ENCODE peak calls at places on chromosomes 5 and 9, in five cellular contexts. P is natural killer cell, R is neural crest cell, J is adrenal gland, N is K562. Q is an unnamed sample.

GRCh38 chr9:108885643-108886348 is 23.7 kb downstream of the ACTL7A start:
- DNase-seq in P (no peak), J (peak), R (no peak), N (peak), Q (peak)

GRCh38 chr5:1285141-1285540 is 9.7 kb downstream of the TERT start:
- DNase-seq in J (no peak), R (no peak), N (no peak), P (no peak), Q (no peak)

GRCh38 chr5:115069087-115069968 is 100.4 kb downstream of the TRIM36 start:
- DNase-seq in P (no peak), J (peak), N (no peak), R (peak), Q (peak)

GRCh38 chr5:13249854-13250253 is 694.6 kb downstream of the DNAH5 start:
- DNase-seq in R (no peak), J (no peak), P (no peak), N (no peak), Q (no peak)

GRCh38 chr9:124394167-124394566 is 21.1 kb downstream of the PSMB7 start:
- DNase-seq in N (no peak), J (no peak), P (no peak), R (no peak), Q (no peak)

GRCh38 chr5:95530441-95530840 is 24.3 kb downstream of the SKIC3 start:
- DNase-seq in J (peak), P (no peak), R (no peak), N (no peak), Q (peak)

GRCh38 chr5:23035555-23036090 is 182.5 kb upstream of the CDH12 start:
- DNase-seq in P (no peak), J (no peak), N (no peak), R (no peak), Q (no peak)

GRCh38 chr9:87581513-87581912 is 83.8 kb downstream of the DAPK1 start:
- DNase-seq in J (peak), N (peak), P (no peak), R (no peak), Q (no peak)

GRCh38 chr9:38081356-38082108 is 12.5 kb upstream of the SHB start:
- DNase-seq in P (no peak), J (no peak), R (no peak), N (no peak), Q (no peak)

GRCh38 chr9:78332381-78332780 is 35.5 kb downstream of the PSAT1 start:
- DNase-seq in R (no peak), J (no peak), P (no peak), N (no peak), Q (no peak)

GRCh38 chr5:145938699-145939531 is 2.5 kb downstream of the SH3RF2 start:
- DNase-seq in N (no peak), R (no peak), P (no peak), J (no peak), Q (no peak)

GRCh38 chr9:6549106-6549505 is 96.4 kb downstream of the GLDC start:
- DNase-seq in R (no peak), P (no peak), N (no peak), J (no peak), Q (no peak)

GRCh38 chr5:8756498-8757084 is 789.3 kb downstream of the SEMA5A start:
- DNase-seq in P (no peak), N (no peak), R (peak), J (no peak), Q (peak)

GRCh38 chr9:71036501-71036900 is 84.9 kb downstream of the TRPM3 start:
- DNase-seq in P (no peak), R (no peak), J (no peak), N (no peak), Q (peak)

GRCh38 chr9:101582593-101582992 is 12.2 kb downstream of the PPP3R2 start:
- DNase-seq in N (no peak), R (no peak), P (no peak), J (no peak), Q (peak)

GRCh38 chr9:110890416-110890815 is 147.9 kb downstream of the LPAR1 start:
- DNase-seq in P (no peak), R (no peak), N (no peak), J (no peak), Q (no peak)

GRCh38 chr9:110894731-110895130 is 143.5 kb downstream of the LPAR1 start:
- DNase-seq in P (no peak), J (no peak), N (no peak), R (no peak), Q (no peak)

GRCh38 chr9:110891760-110892159 is 146.5 kb downstream of the LPAR1 start:
- DNase-seq in R (no peak), J (no peak), P (no peak), N (no peak), Q (no peak)

GRCh38 chr9:110895141-110895912 is 142.9 kb downstream of the LPAR1 start:
- DNase-seq in J (no peak), P (no peak), N (no peak), R (no peak), Q (no peak)

GRCh38 chr9:110892689-110893088 is 145.6 kb downstream of the LPAR1 start:
- DNase-seq in J (no peak), N (no peak), R (no peak), P (no peak), Q (no peak)
- TF ChIP-seq CTCF in J (no peak), N (no peak), R (no peak), P (no peak), Q (no peak)

GRCh38 chr9:134168731-134169130 is 4.4 kb upstream of the RNU6ATAC start:
- DNase-seq in P (no peak), R (no peak), J (no peak), N (no peak), Q (no peak)
- TF ChIP-seq CTCF in P (no peak), R (peak), J (no peak), N (peak), Q (peak)

DNA sequence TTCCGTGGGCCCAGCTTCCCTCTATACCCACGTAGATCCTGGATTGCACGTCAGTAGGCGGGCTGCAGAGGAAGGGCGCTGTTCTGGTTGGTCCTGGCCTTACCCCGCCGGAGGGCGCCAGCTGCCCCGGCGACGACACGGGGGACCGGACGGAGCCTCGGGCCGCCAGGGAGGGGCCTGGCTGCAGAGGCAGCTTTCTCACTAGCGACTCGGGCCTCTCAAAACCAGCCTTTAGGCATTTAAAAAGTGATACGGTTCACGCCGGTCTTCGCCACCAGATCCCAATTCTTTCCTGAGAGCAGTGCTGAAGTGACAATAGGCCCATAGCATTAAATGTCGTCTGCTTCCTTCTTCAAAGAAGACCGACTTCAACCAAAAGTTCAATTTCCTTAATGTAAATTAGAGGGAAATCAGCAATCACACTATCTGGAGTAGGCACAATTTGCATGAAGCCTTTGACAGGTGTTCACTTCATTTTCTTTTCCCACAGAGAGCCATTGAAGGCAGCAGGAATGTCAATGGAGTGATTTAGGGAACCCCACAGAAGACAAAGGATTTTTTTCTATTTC is 17.6 kb upstream of the UBE2D2 start:
- DNase-seq in P (peak), R (peak), N (peak), J (peak), Q (peak)
- TF ChIP-seq CTCF in P (peak), R (peak), N (peak), J (no peak), Q (peak)

DNA sequence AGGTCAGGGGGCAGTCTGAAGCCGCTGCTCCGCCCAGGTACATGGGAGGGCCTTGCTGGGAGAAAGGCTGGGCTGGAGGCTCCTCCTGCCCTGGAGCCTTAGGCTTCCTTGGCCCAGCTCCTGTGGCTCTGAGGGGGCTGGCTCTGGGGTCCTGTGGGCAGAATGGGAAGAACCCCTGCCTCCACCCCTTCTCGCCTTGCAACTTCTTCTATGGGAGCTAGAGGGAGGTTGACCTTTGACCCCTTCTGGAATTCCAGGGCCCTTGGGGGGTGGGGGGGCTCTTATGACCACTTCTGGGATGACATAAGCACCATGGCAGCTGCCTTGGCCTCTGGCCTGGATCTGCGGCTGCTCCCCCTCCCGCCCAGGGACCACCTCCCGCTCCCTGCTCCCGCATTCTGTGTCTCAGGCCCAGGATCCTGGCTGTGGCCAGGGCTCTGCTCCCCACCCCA is 32.2 kb downstream of the IER5L start:
- DNase-seq in J (no peak), P (no peak), N (no peak), R (no peak), Q (peak)
- TF ChIP-seq CTCF in J (no peak), P (no peak), N (no peak), R (no peak), Q (peak)

GRCh38 chr5:140802781-140803271 is 2.0 kb downstream of the PCDHA3 start:
- DNase-seq in J (no peak), R (no peak), N (no peak), P (no peak), Q (no peak)

GRCh38 chr5:140801494-140801841 is 611 bp downstream of the PCDHA3 start:
- DNase-seq in N (no peak), P (no peak), R (no peak), J (no peak), Q (no peak)

GRCh38 chr5:140808889-140809291 is 2.0 kb downstream of the PCDHA4 start:
- DNase-seq in R (no peak), N (no peak), J (no peak), P (no peak), Q (no peak)

GRCh38 chr5:140806834-140807775 is at the start of gene PCDHA4:
- DNase-seq in R (peak), J (no peak), N (no peak), P (no peak), Q (no peak)
- TF ChIP-seq CTCF in R (peak), J (no peak), N (peak), P (no peak), Q (peak)

GRCh38 chr5:74540582-74540981 is 99.9 kb downstream of the ENC1 start:
- DNase-seq in J (no peak), R (no peak), P (no peak), N (no peak), Q (no peak)

GRCh38 chr5:74544811-74545210 is 95.7 kb downstream of the ENC1 start:
- DNase-seq in J (no peak), N (no peak), R (no peak), P (no peak), Q (no peak)

GRCh38 chr5:74541381-74541781 is 99.1 kb downstream of the ENC1 start:
- DNase-seq in J (no peak), P (no peak), N (no peak), R (no peak), Q (no peak)

GRCh38 chr5:74543162-74543995 is 97.1 kb downstream of the ENC1 start:
- DNase-seq in R (no peak), N (no peak), J (no peak), P (no peak), Q (peak)

GRCh38 chr5:74542477-74542876 is 98.1 kb downstream of the ENC1 start:
- DNase-seq in P (no peak), R (no peak), J (no peak), N (no peak), Q (no peak)
- TF ChIP-seq CTCF in P (no peak), R (no peak), J (no peak), N (no peak), Q (peak)

DNA sequence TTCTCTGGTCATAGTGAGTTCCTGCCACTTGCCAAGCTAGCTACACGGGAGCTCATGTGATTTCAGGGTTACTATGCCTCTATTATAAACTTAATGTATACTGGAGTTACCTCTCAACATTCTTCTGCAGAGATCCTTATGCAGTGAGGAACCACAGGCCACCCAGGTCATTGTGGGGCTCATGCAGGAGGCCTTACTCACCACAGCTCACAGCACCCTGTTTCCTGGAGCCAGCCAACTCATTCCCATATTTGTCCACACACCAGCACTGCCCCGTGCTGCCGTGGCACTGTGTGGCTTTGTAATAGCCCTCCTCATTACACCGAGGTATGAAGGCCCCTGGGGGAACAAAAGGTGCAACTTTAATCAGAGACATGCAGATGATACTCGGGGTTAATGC is 520.0 kb downstream of the SPOCK1 start:
- DNase-seq in R (no peak), N (no peak), P (no peak), J (no peak), Q (no peak)
- TF ChIP-seq CTCF in R (no peak), N (no peak), P (no peak), J (no peak), Q (no peak)

DNA sequence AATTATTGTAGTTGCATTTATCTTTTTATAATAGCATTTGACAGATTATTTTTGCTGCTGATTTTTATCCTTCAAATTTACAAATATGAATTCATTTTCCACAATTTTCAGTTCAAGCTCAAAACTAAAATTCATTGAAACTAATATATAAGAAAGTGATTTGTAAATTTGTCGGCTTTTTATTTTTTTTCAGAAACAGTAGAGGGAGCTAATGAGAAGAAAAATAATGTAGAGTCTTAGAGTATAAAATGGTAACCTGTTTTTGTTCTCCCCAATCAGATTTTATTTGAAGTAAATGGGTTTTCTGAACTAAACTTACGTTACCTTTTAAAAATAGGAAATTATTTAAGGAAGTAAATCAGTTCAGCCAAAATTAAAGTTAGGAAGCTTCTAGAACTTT is 19.2 kb downstream of the PRRC1 start:
- DNase-seq in J (no peak), R (no peak), N (peak), P (no peak), Q (no peak)
- TF ChIP-seq CTCF in J (peak), R (peak), N (no peak), P (peak), Q (no peak)

GRCh38 chr5:6485441-6485840 is 36.8 kb downstream of the UBE2QL1 start:
- DNase-seq in P (no peak), R (no peak), J (no peak), N (no peak), Q (no peak)
- TF ChIP-seq CTCF in P (no peak), R (no peak), J (no peak), N (no peak), Q (no peak)

Q was measured in brain microvascular endothelial cell.